ENCODE peak calls at places on chromosomes 16 and 17, in four cellular contexts. X is T-helper 1 cell, Z is heart left ventricle, Y is left colon. L is an unnamed sample.

GRCh38 chr16:27767081-27767480 is 217.1 kb downstream of the KATNIP start:
- DNase-seq in X (no peak), Z (no peak), Y (no peak), L (no peak)

GRCh38 chr17:76943202-76943601 is 75.0 kb downstream of the MGAT5B start:
- DNase-seq in X (no peak), Z (no peak), Y (no peak), L (no peak)

GRCh38 chr16:85539084-85539483 is 74.0 kb upstream of the GSE1 start:
- DNase-seq in X (no peak), Z (no peak), Y (no peak), L (no peak)

GRCh38 chr17:60224064-60224463 is 74.3 kb downstream of the CA4 start:
- DNase-seq in X (no peak), Z (no peak), Y (no peak), L (no peak)

GRCh38 chr16:75099738-75100615 is 16.6 kb downstream of the LDHD start:
- DNase-seq in X (no peak), Z (peak), Y (no peak), L (no peak)

GRCh38 chr16:84036131-84036530 is 6.5 kb downstream of the SLC38A8 start:
- DNase-seq in X (no peak), Z (no peak), Y (no peak), L (no peak)

GRCh38 chr17:81652901-81653771 is 3.2 kb downstream of the PDE6G start:
- DNase-seq in X (no peak), Z (no peak), Y (no peak), L (no peak)

GRCh38 chr16:18932243-18932997 is 6.2 kb upstream of the SMG1 start:
- DNase-seq in X (no peak), Z (no peak), Y (no peak), L (no peak)

GRCh38 chr17:68516732-68517131 is 4.5 kb downstream of the PRKAR1A start:
- DNase-seq in X (no peak), Z (no peak), Y (no peak), L (no peak)

L was measured in posterior vena cava.